ENCODE peak calls at places on chromosomes 6 and 20, in eight cellular contexts. X is cardiac muscle cell, V is heart right ventricle, D is right lobe of liver, Y is adrenal gland, L is colonic mucosa, B is psoas muscle, H is breast epithelium. E is an unnamed sample.

GRCh38 chr6:35409245-35409644 is 42.9 kb upstream of the FANCE start:
- DNase-seq in X (no peak), V (no peak), D (no peak), Y (no peak), L (no peak), B (no peak), H (no peak), E (no peak)

GRCh38 chr6:85458782-85459181 is 8.9 kb downstream of the NT5E start:
- DNase-seq in X (no peak), V (no peak), D (peak; percentile 61), Y (no peak), L (no peak), B (no peak), H (no peak), E (no peak)

GRCh38 chr6:4295058-4295788 is 159.8 kb upstream of the ECI2 start:
- DNase-seq in X (no peak), V (no peak), D (no peak), Y (no peak), L (no peak), B (no peak), H (no peak), E (no peak)

GRCh38 chr20:7161690-7162089 is 394.2 kb downstream of the BMP2 start:
- DNase-seq in X (peak; percentile 29), V (no peak), D (no peak), Y (peak; percentile 26), L (peak; percentile 26), B (no peak), H (no peak), E (no peak)

GRCh38 chr20:57425150-57426013 is 34.2 kb downstream of the RBM38 start:
- DNase-seq in X (no peak), V (no peak), D (peak; percentile 42), Y (no peak), L (no peak), B (peak; percentile 66), H (no peak), E (no peak)

GRCh38 chr6:150304421-150304820 is 64.4 kb upstream of the IYD start:
- DNase-seq in X (no peak), V (no peak), D (no peak), Y (no peak), L (no peak), B (no peak), H (no peak), E (no peak)

GRCh38 chr6:74166849-74167248 is 470.8 kb downstream of the CD109 start:
- DNase-seq in X (no peak), V (no peak), D (no peak), Y (no peak), L (no peak), B (no peak), H (no peak), E (no peak)

GRCh38 chr6:111731404-111732195 is 125.9 kb upstream of the TRAF3IP2 start:
- DNase-seq in X (no peak), V (no peak), D (no peak), Y (no peak), L (no peak), B (no peak), H (no peak), E (no peak)

GRCh38 chr6:147117580-147117979 is 86.6 kb upstream of the STXBP5 start:
- DNase-seq in X (no peak), V (no peak), D (no peak), Y (peak; percentile 3), L (no peak), B (no peak), H (no peak), E (no peak)

GRCh38 chr6:25971187-25971811 is 8.7 kb downstream of the TRIM38 start:
- DNase-seq in X (no peak), V (no peak), D (no peak), Y (peak; percentile 76), L (no peak), B (no peak), H (peak; percentile 67), E (no peak)

GRCh38 chr6:109824105-109824504 is 133.0 kb downstream of the FIG4 start:
- DNase-seq in X (no peak), V (no peak), D (no peak), Y (no peak), L (no peak), B (no peak), H (no peak), E (no peak)

GRCh38 chr6:170388113-170388512 is 81.6 kb downstream of the FAM120B start:
- DNase-seq in X (no peak), V (no peak), D (no peak), Y (no peak), L (no peak), B (no peak), H (no peak), E (no peak)

GRCh38 chr6:28371706-28372451 is 22.1 kb downstream of the ZKSCAN3 start:
- DNase-seq in X (no peak), V (no peak), D (no peak), Y (no peak), L (no peak), B (no peak), H (no peak), E (no peak)

GRCh38 chr6:51299649-51300380 is 481.1 kb downstream of the TFAP2B start:
- DNase-seq in X (no peak), V (no peak), D (no peak), Y (no peak), L (no peak), B (no peak), H (peak; percentile 75), E (no peak)

GRCh38 chr20:58906894-58907293 is 54.4 kb downstream of the GNAS start:
- DNase-seq in X (no peak), V (no peak), D (no peak), Y (peak; percentile 18), L (no peak), B (no peak), H (no peak), E (no peak)

GRCh38 chr6:163645560-163645959 is 231.0 kb downstream of the QKI start:
- DNase-seq in X (no peak), V (no peak), D (no peak), Y (no peak), L (no peak), B (no peak), H (no peak), E (no peak)

DNA sequence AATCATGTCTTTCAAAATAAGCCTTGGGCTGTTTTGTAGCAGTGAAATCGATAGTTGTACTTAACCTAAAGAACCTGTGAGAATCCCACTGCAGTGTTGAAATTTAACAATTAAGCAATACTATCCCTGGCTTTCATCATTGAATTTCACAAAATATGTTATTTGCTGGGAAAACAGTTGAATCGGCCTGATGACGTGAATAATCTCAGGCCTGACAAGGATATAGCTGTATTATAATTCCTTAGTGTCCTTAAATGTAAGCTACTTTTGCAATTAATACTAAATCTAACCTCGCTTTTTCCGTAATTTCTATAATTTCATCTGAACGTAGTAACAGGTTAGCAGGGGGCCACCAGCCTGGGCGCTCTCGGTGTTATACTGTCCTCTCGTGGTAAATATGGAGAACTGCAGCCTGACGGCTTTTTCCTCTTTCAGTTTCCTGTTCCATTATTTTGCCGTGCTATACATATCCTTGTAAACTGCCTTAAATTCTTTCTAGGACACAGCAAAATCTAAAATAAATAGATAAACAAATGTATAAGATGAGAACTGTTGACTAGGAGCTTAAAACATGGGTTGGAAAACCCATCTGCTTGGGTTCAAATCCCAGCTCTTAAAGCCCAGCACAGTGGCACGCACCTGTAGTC is 24.0 kb downstream of the MTFR2 start:
- DNase-seq in X (peak; percentile 67), V (no peak), D (peak; percentile 62), Y (peak; percentile 61), L (peak; percentile 56), B (peak; percentile 52), H (peak; percentile 22), E (peak; percentile 4)
- H3K27ac ChIP-seq in X (no peak overlapping the region), V (no peak overlapping the region), D (peak overlapping the region; percentile 61), Y (no peak overlapping the region), L (peak overlapping the region; percentile 21), B (no peak overlapping the region), H (no peak overlapping the region), E (no peak overlapping the region)

GRCh38 chr20:11376406-11376805 is 541.3 kb upstream of the BTBD3 start:
- DNase-seq in X (no peak), V (no peak), D (no peak), Y (no peak), L (no peak), B (no peak), H (no peak), E (no peak)
- H3K27ac ChIP-seq in X (no peak overlapping the region), V (no peak overlapping the region), D (no peak overlapping the region), Y (no peak overlapping the region), L (no peak overlapping the region), B (no peak overlapping the region), H (no peak overlapping the region), E (no peak overlapping the region)

GRCh38 chr6:141169419-141169818 is 963.3 kb upstream of the GJE1 start:
- DNase-seq in X (peak; percentile 22), V (no peak), D (no peak), Y (no peak), L (no peak), B (no peak), H (no peak), E (no peak)
- H3K27ac ChIP-seq in X (no peak overlapping the region), V (no peak overlapping the region), D (no peak overlapping the region), Y (no peak overlapping the region), L (no peak overlapping the region), B (no peak overlapping the region), H (no peak overlapping the region), E (no peak overlapping the region)

GRCh38 chr20:51636123-51636522 is 93.6 kb upstream of the NFATC2 start:
- DNase-seq in X (no peak), V (no peak), D (no peak), Y (no peak), L (no peak), B (no peak), H (no peak), E (no peak)
- H3K27ac ChIP-seq in X (no peak overlapping the region), V (no peak overlapping the region), D (no peak overlapping the region), Y (no peak overlapping the region), L (no peak overlapping the region), B (no peak overlapping the region), H (no peak overlapping the region), E (no peak overlapping the region)

GRCh38 chr20:35884541-35884865 is 69.8 kb downstream of the SCAND1 start:
- DNase-seq in X (no peak), V (no peak), D (no peak), Y (no peak), L (no peak), B (no peak), H (no peak), E (no peak)

GRCh38 chr20:35883778-35884540 is 70.3 kb downstream of the SCAND1 start:
- DNase-seq in X (peak; percentile 82), V (peak; percentile 59), D (peak; percentile 61), Y (peak; percentile 82), L (peak; percentile 63), B (peak; percentile 85), H (peak; percentile 61), E (peak; percentile 66)

GRCh38 chr20:35883341-35883777 is 70.9 kb downstream of the SCAND1 start:
- DNase-seq in X (no peak), V (no peak), D (no peak), Y (no peak), L (no peak), B (no peak), H (no peak), E (no peak)

GRCh38 chr20:35886537-35886936 is 67.8 kb downstream of the SCAND1 start:
- DNase-seq in X (peak; percentile 85), V (peak; percentile 49), D (no peak), Y (no peak), L (no peak), B (peak; percentile 69), H (no peak), E (no peak)

DNA sequence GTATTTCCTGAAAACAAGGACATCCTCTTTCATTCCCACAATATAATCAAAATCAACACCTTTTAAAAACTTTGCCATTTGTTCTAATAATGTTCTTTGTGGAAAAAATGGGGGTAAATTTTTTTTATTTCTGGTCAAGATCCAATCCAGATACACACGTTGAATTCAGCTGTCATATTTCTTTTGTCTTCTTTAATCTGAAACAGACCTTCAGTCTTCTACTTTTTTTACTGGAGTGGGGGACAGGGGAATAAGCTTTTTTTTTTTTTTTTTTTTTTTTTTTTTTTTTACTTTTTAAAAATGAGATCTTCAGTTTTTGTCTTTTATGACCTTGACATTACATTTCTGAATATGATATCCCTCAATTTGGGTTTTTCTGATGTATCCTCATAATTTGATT is 69.1 kb downstream of the SCAND1 start:
- DNase-seq in X (no peak), V (no peak), D (no peak), Y (no peak), L (no peak), B (no peak), H (no peak), E (no peak)
- H3K27ac ChIP-seq in X (no peak overlapping the region), V (no peak overlapping the region), D (no peak overlapping the region), Y (no peak overlapping the region), L (no peak overlapping the region), B (peak overlapping the region; percentile 80), H (no peak overlapping the region), E (no peak overlapping the region)